ENCODE peak calls at places on chromosomes 12 and 14, in eight cellular contexts. One of them, this sample, is unnamed. For H3K4me1 and H3K36me3, the result is how much of the 10 kb centered on the place peaks cover.

GRCh38 chr12:31874961-31875608 is 84.1 kb upstream of the RESF1 start:
- DNase-seq in sigmoid colon: peak
- DNase-seq in body of pancreas: peak
- DNase-seq in prostate gland: peak
- DNase-seq in transverse colon: peak
- DNase-seq in ovary: peak
- DNase-seq in spleen: peak
- DNase-seq in right lobe of liver: peak
- DNase-seq in this sample: no peak

GRCh38 chr12:2795291-2796186 is 769 bp downstream of the FKBP4 start:
- DNase-seq in spleen: peak
- DNase-seq in prostate gland: peak
- DNase-seq in body of pancreas: peak
- DNase-seq in ovary: peak
- DNase-seq in sigmoid colon: peak
- DNase-seq in transverse colon: peak
- DNase-seq in right lobe of liver: peak
- DNase-seq in this sample: peak

GRCh38 chr12:24948452-24948815 is 467 bp downstream of the BCAT1 start:
- DNase-seq in body of pancreas: no peak
- DNase-seq in sigmoid colon: no peak
- DNase-seq in spleen: no peak
- DNase-seq in ovary: no peak
- DNase-seq in transverse colon: no peak
- DNase-seq in right lobe of liver: no peak
- DNase-seq in prostate gland: no peak
- DNase-seq in this sample: no peak

GRCh38 chr12:126676426-126676825 is 1590.5 kb upstream of the TMEM132C start:
- DNase-seq in right lobe of liver: no peak
- DNase-seq in prostate gland: no peak
- DNase-seq in sigmoid colon: no peak
- DNase-seq in ovary: no peak
- DNase-seq in spleen: no peak
- DNase-seq in transverse colon: no peak
- DNase-seq in body of pancreas: no peak
- DNase-seq in this sample: no peak

GRCh38 chr12:51421266-51421884 is 3.3 kb upstream of the SLC4A8 start:
- DNase-seq in prostate gland: peak
- DNase-seq in body of pancreas: peak
- DNase-seq in right lobe of liver: no peak
- DNase-seq in transverse colon: peak
- DNase-seq in sigmoid colon: no peak
- DNase-seq in spleen: no peak
- DNase-seq in ovary: peak
- DNase-seq in this sample: peak

GRCh38 chr14:36859119-36859518 is 197.5 kb downstream of the PAX9 start:
- DNase-seq in right lobe of liver: no peak
- DNase-seq in sigmoid colon: no peak
- DNase-seq in prostate gland: no peak
- DNase-seq in spleen: no peak
- DNase-seq in ovary: no peak
- DNase-seq in transverse colon: no peak
- DNase-seq in body of pancreas: no peak
- DNase-seq in this sample: no peak

GRCh38 chr12:122610911-122611310 is 83.9 kb downstream of the KNTC1 start:
- DNase-seq in ovary: no peak
- DNase-seq in prostate gland: no peak
- DNase-seq in spleen: no peak
- DNase-seq in transverse colon: no peak
- DNase-seq in right lobe of liver: no peak
- DNase-seq in body of pancreas: no peak
- DNase-seq in sigmoid colon: no peak
- DNase-seq in this sample: no peak

GRCh38 chr14:73764881-73765280 is 50.7 kb upstream of the PNMA1 start:
- DNase-seq in sigmoid colon: peak
- DNase-seq in right lobe of liver: peak
- DNase-seq in spleen: peak
- DNase-seq in body of pancreas: peak
- DNase-seq in ovary: no peak
- DNase-seq in prostate gland: peak
- DNase-seq in transverse colon: peak
- DNase-seq in this sample: peak

GRCh38 chr12:34404377-34405285 is 382.3 kb downstream of the ALG10 start:
- DNase-seq in right lobe of liver: peak
- DNase-seq in prostate gland: peak
- DNase-seq in spleen: peak
- DNase-seq in body of pancreas: no peak
- DNase-seq in transverse colon: peak
- DNase-seq in ovary: peak
- DNase-seq in sigmoid colon: peak
- DNase-seq in this sample: no peak

GRCh38 chr12:54229624-54230212 is 40.9 kb upstream of the SMUG1 start:
- DNase-seq in spleen: no peak
- DNase-seq in right lobe of liver: no peak
- DNase-seq in ovary: no peak
- DNase-seq in prostate gland: no peak
- DNase-seq in sigmoid colon: peak
- DNase-seq in body of pancreas: no peak
- DNase-seq in transverse colon: no peak
- DNase-seq in this sample: peak

DNA sequence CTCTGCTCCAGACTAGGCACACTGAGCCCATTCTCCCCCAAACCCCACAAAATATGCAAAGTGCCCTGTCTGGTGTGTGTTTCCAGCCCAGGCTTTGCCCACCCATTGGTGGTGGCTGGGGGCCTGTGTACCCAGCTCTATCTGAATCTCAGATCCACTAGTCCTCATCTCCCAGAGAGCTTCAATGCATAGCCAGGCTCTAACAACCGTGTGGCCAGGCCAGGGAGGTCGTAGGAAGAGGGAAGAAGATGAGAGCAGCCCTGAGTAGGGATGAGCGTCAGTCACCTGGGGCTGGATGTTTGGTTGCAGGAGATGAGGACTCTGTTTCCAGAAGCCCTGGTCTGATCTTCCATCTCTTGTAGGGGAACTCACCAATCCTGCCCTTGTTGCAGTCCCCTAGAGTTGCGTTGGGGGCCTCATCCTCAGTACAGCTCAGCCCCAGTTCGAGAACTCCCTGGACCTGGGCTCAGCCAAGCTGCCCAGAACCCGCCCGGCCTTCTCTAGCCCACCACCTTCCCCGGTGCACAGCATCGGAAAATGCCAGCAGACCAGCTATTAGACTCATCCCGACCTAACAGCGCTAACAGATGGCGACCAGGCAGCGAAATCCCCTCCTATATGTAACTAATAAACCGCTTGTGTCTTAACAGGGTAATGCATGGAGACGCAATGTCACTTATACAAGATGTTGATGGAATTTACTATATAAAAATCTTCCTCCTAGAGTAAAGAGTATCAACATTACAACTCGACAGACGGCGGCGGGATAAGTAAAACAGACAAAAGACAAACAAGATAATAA is 3.2 kb upstream of the LHX5 start:
- DNase-seq in spleen: no peak
- DNase-seq in right lobe of liver: no peak
- DNase-seq in transverse colon: no peak
- DNase-seq in prostate gland: no peak
- DNase-seq in body of pancreas: no peak
- DNase-seq in ovary: no peak
- DNase-seq in sigmoid colon: no peak
- DNase-seq in this sample: no peak
- H3K4me1 ChIP-seq in spleen: under half
- H3K4me1 ChIP-seq in right lobe of liver: under half
- H3K4me1 ChIP-seq in transverse colon: under half
- H3K4me1 ChIP-seq in prostate gland: under half
- H3K4me1 ChIP-seq in body of pancreas: under half
- H3K4me1 ChIP-seq in ovary: under half
- H3K4me1 ChIP-seq in sigmoid colon: under half
- H3K4me1 ChIP-seq in this sample: under half

GRCh38 chr12:8712572-8712971 is 14.8 kb downstream of the RIMKLB start:
- DNase-seq in sigmoid colon: no peak
- DNase-seq in ovary: no peak
- DNase-seq in prostate gland: no peak
- DNase-seq in spleen: no peak
- DNase-seq in body of pancreas: no peak
- DNase-seq in transverse colon: no peak
- DNase-seq in right lobe of liver: no peak
- DNase-seq in this sample: peak

GRCh38 chr12:8709124-8709830 is 11.5 kb downstream of the RIMKLB start:
- DNase-seq in right lobe of liver: no peak
- DNase-seq in ovary: no peak
- DNase-seq in body of pancreas: no peak
- DNase-seq in spleen: no peak
- DNase-seq in sigmoid colon: no peak
- DNase-seq in prostate gland: no peak
- DNase-seq in transverse colon: peak
- DNase-seq in this sample: no peak
- TF ChIP-seq POLR2A in right lobe of liver: no peak
- TF ChIP-seq POLR2A in ovary: no peak
- TF ChIP-seq POLR2A in body of pancreas: no peak
- TF ChIP-seq POLR2A in spleen: no peak
- TF ChIP-seq POLR2A in sigmoid colon: no peak
- TF ChIP-seq POLR2A in prostate gland: no peak
- TF ChIP-seq POLR2A in transverse colon: no peak
- TF ChIP-seq POLR2A in this sample: no peak

DNA sequence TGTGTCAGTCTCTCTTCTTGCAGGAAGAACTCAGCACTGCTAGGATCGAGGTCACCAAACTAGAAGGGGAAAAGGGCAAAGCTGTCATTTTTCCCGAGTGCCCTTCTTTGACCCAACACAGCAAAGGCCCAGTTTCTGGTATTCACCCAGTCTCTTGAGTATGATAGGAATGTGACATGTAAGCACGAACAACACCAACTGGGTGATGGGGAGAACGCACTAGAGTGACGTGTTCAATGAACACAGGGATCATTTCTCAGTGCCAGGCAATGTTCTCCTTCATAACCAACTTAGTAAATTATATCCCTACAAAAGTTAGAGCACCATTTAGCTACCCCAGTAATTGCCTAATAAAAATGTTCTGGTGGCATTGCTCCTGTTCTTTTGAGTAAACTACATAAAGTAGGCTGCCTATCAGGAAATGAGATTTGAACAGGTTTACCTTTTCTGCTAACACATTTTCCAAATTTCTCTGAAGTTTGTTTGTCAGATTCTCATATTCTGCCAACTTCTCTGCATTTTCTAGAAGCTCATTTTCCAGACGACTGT is 64.5 kb downstream of the NIN start:
- DNase-seq in spleen: no peak
- DNase-seq in body of pancreas: no peak
- DNase-seq in transverse colon: no peak
- DNase-seq in sigmoid colon: no peak
- DNase-seq in prostate gland: peak
- DNase-seq in right lobe of liver: no peak
- DNase-seq in ovary: no peak
- DNase-seq in this sample: no peak
- H3K36me3 ChIP-seq in spleen: half or more
- H3K36me3 ChIP-seq in body of pancreas: under half
- H3K36me3 ChIP-seq in transverse colon: under half
- H3K36me3 ChIP-seq in sigmoid colon: under half
- H3K36me3 ChIP-seq in prostate gland: under half
- H3K36me3 ChIP-seq in right lobe of liver: under half
- H3K36me3 ChIP-seq in ovary: under half
- H3K36me3 ChIP-seq in this sample: under half

GRCh38 chr12:98123186-98123585 is 392.2 kb upstream of the TMPO start:
- DNase-seq in spleen: no peak
- DNase-seq in transverse colon: no peak
- DNase-seq in sigmoid colon: no peak
- DNase-seq in right lobe of liver: no peak
- DNase-seq in prostate gland: no peak
- DNase-seq in ovary: no peak
- DNase-seq in body of pancreas: no peak
- DNase-seq in this sample: no peak
- H3K4me1 ChIP-seq in spleen: under half
- H3K4me1 ChIP-seq in transverse colon: under half
- H3K4me1 ChIP-seq in sigmoid colon: under half
- H3K4me1 ChIP-seq in right lobe of liver: under half
- H3K4me1 ChIP-seq in prostate gland: under half
- H3K4me1 ChIP-seq in ovary: under half
- H3K4me1 ChIP-seq in body of pancreas: under half
- H3K4me1 ChIP-seq in this sample: under half

GRCh38 chr12:55973598-55974307 is at the start of gene RAB5B:
- DNase-seq in sigmoid colon: peak
- DNase-seq in prostate gland: peak
- DNase-seq in spleen: peak
- DNase-seq in body of pancreas: peak
- DNase-seq in transverse colon: peak
- DNase-seq in right lobe of liver: peak
- DNase-seq in ovary: peak
- DNase-seq in this sample: peak

GRCh38 chr12:55972045-55972843 is 1.6 kb upstream of the RAB5B start:
- DNase-seq in spleen: no peak
- DNase-seq in prostate gland: no peak
- DNase-seq in right lobe of liver: no peak
- DNase-seq in transverse colon: no peak
- DNase-seq in ovary: no peak
- DNase-seq in sigmoid colon: peak
- DNase-seq in body of pancreas: no peak
- DNase-seq in this sample: peak

GRCh38 chr12:55974308-55974724 is 438 bp downstream of the RAB5B start:
- DNase-seq in prostate gland: peak
- DNase-seq in transverse colon: peak
- DNase-seq in sigmoid colon: peak
- DNase-seq in ovary: no peak
- DNase-seq in right lobe of liver: no peak
- DNase-seq in body of pancreas: peak
- DNase-seq in spleen: no peak
- DNase-seq in this sample: peak

GRCh38 chr12:55970775-55971174 is 3.1 kb upstream of the RAB5B start:
- DNase-seq in ovary: no peak
- DNase-seq in sigmoid colon: no peak
- DNase-seq in right lobe of liver: no peak
- DNase-seq in body of pancreas: no peak
- DNase-seq in prostate gland: no peak
- DNase-seq in spleen: no peak
- DNase-seq in transverse colon: no peak
- DNase-seq in this sample: no peak

GRCh38 chr12:55972906-55973597 is 826 bp upstream of the RAB5B start:
- DNase-seq in prostate gland: peak
- DNase-seq in spleen: no peak
- DNase-seq in ovary: no peak
- DNase-seq in transverse colon: peak
- DNase-seq in sigmoid colon: no peak
- DNase-seq in body of pancreas: no peak
- DNase-seq in right lobe of liver: no peak
- DNase-seq in this sample: no peak
- TF ChIP-seq POLR2A in prostate gland: peak
- TF ChIP-seq POLR2A in spleen: no peak
- TF ChIP-seq POLR2A in ovary: peak
- TF ChIP-seq POLR2A in transverse colon: peak
- TF ChIP-seq POLR2A in sigmoid colon: peak
- TF ChIP-seq POLR2A in body of pancreas: no peak
- TF ChIP-seq POLR2A in right lobe of liver: peak
- TF ChIP-seq POLR2A in this sample: no peak

GRCh38 chr14:50812180-50812579 is 18.8 kb downstream of the NIN start:
- DNase-seq in transverse colon: no peak
- DNase-seq in prostate gland: no peak
- DNase-seq in ovary: no peak
- DNase-seq in right lobe of liver: no peak
- DNase-seq in body of pancreas: no peak
- DNase-seq in spleen: no peak
- DNase-seq in sigmoid colon: no peak
- DNase-seq in this sample: no peak
- H3K36me3 ChIP-seq in transverse colon: under half
- H3K36me3 ChIP-seq in prostate gland: under half
- H3K36me3 ChIP-seq in ovary: under half
- H3K36me3 ChIP-seq in right lobe of liver: under half
- H3K36me3 ChIP-seq in body of pancreas: under half
- H3K36me3 ChIP-seq in spleen: under half
- H3K36me3 ChIP-seq in sigmoid colon: under half
- H3K36me3 ChIP-seq in this sample: under half

This sample was measured in thyroid gland.